ENCODE peak calls at places on chromosomes 6 and 20, in five cellular contexts. P is neural crest cell, O is neuronal stem cell, W is A549, U is GM13976. H is an unnamed sample.

GRCh38 chr6:47144306-47144705 is 102.2 kb upstream of the ADGRF1 start:
- DNase-seq in O (no peak), W (no peak), U (no peak), P (no peak), H (no peak)

GRCh38 chr6:115932481-115932880 is 128.2 kb downstream of the FRK start:
- DNase-seq in O (no peak), W (no peak), P (no peak), U (no peak), H (no peak)

GRCh38 chr6:118896339-118897136 is 2.6 kb downstream of the ASF1A start:
- DNase-seq in U (peak), P (no peak), O (no peak), W (peak), H (peak)

GRCh38 chr6:102641426-102641825 is 1247.9 kb downstream of the GRIK2 start:
- DNase-seq in O (no peak), U (no peak), W (no peak), P (no peak), H (no peak)

GRCh38 chr6:31386977-31387376 is 16.4 kb upstream of the MICA start:
- DNase-seq in W (no peak), U (no peak), O (peak), P (no peak), H (no peak)

GRCh38 chr6:124298682-124299081 is 495.0 kb downstream of the NKAIN2 start:
- DNase-seq in P (no peak), W (no peak), U (no peak), O (no peak), H (no peak)

GRCh38 chr6:16568128-16568527 is 193.1 kb downstream of the ATXN1 start:
- DNase-seq in P (no peak), U (no peak), W (no peak), O (no peak), H (no peak)

GRCh38 chr6:111552241-111552744 is 53.4 kb downstream of the TRAF3IP2 start:
- DNase-seq in W (no peak), O (peak), U (no peak), P (no peak), H (no peak)

GRCh38 chr6:99993533-99994251 is at the start of gene MCHR2:
- DNase-seq in W (no peak), O (no peak), U (no peak), P (no peak), H (no peak)

GRCh38 chr6:5435449-5435848 is 174.1 kb downstream of the FARS2 start:
- DNase-seq in U (no peak), W (no peak), P (no peak), O (no peak), H (no peak)

GRCh38 chr6:138987299-138987642 is 782 bp downstream of the REPS1 start:
- DNase-seq in O (no peak), U (no peak), P (peak), W (no peak), H (no peak)

GRCh38 chr20:40741507-40742106 is 52.6 kb upstream of the MAFB start:
- DNase-seq in P (peak), W (peak), O (peak), U (peak), H (no peak)

GRCh38 chr20:4512891-4513550 is 208.7 kb upstream of the PRND start:
- DNase-seq in O (no peak), U (no peak), W (peak), P (no peak), H (no peak)

GRCh38 chr20:64077094-64077493 is 2.2 kb downstream of the RGS19 start:
- DNase-seq in U (peak), O (no peak), P (no peak), W (no peak), H (no peak)

H was measured in NCI-H748 treated with DMSO at 0.1 percent for 48 hours.